ENCODE peak calls at places on chromosomes 3 and 15, in four cellular contexts. One of them, this sample, is unnamed.

GRCh38 chr15:40063563-40064011 is 24.6 kb upstream of the SRP14 start:
- DNase-seq in anterior cingulate cortex: peak; percentile 25
- DNase-seq in activated CD8-positive, alpha-beta T cell treated with anti-CD3 and anti-CD28 coated beads for 36 hours: no peak
- DNase-seq in MM.1S: no peak
- DNase-seq in this sample: no peak

GRCh38 chr3:10555263-10555662 is 49.9 kb upstream of the ATP2B2 start:
- DNase-seq in activated CD8-positive, alpha-beta T cell treated with anti-CD3 and anti-CD28 coated beads for 36 hours: no peak
- DNase-seq in anterior cingulate cortex: no peak
- DNase-seq in MM.1S: no peak
- DNase-seq in this sample: no peak

GRCh38 chr15:33968224-33968623 is at the start of gene CHRM5:
- DNase-seq in anterior cingulate cortex: no peak
- DNase-seq in MM.1S: no peak
- DNase-seq in activated CD8-positive, alpha-beta T cell treated with anti-CD3 and anti-CD28 coated beads for 36 hours: no peak
- DNase-seq in this sample: no peak

GRCh38 chr3:117868766-117869165 is 1159.2 kb downstream of the TUSC7 start:
- DNase-seq in activated CD8-positive, alpha-beta T cell treated with anti-CD3 and anti-CD28 coated beads for 36 hours: no peak
- DNase-seq in MM.1S: no peak
- DNase-seq in anterior cingulate cortex: no peak
- DNase-seq in this sample: no peak

GRCh38 chr3:44365952-44366351 is 27.4 kb downstream of the TCAIM start:
- DNase-seq in MM.1S: no peak
- DNase-seq in activated CD8-positive, alpha-beta T cell treated with anti-CD3 and anti-CD28 coated beads for 36 hours: no peak
- DNase-seq in anterior cingulate cortex: no peak
- DNase-seq in this sample: no peak

GRCh38 chr3:115876860-115877646 is 253.7 kb downstream of the GAP43 start:
- DNase-seq in anterior cingulate cortex: no peak
- DNase-seq in MM.1S: no peak
- DNase-seq in activated CD8-positive, alpha-beta T cell treated with anti-CD3 and anti-CD28 coated beads for 36 hours: no peak
- DNase-seq in this sample: no peak

GRCh38 chr3:60636846-60637245 is 614.4 kb downstream of the FHIT start:
- DNase-seq in anterior cingulate cortex: no peak
- DNase-seq in MM.1S: no peak
- DNase-seq in activated CD8-positive, alpha-beta T cell treated with anti-CD3 and anti-CD28 coated beads for 36 hours: no peak
- DNase-seq in this sample: no peak

GRCh38 chr3:109572298-109572697 is 235.0 kb upstream of the DPPA4 start:
- DNase-seq in MM.1S: no peak
- DNase-seq in activated CD8-positive, alpha-beta T cell treated with anti-CD3 and anti-CD28 coated beads for 36 hours: no peak
- DNase-seq in anterior cingulate cortex: no peak
- DNase-seq in this sample: no peak

GRCh38 chr15:85752591-85752990 is 42.1 kb downstream of the KLHL25 start:
- DNase-seq in activated CD8-positive, alpha-beta T cell treated with anti-CD3 and anti-CD28 coated beads for 36 hours: no peak
- DNase-seq in MM.1S: no peak
- DNase-seq in anterior cingulate cortex: no peak
- DNase-seq in this sample: no peak

GRCh38 chr3:49799761-49800160 is at the start of gene CDHR4:
- DNase-seq in MM.1S: no peak
- DNase-seq in activated CD8-positive, alpha-beta T cell treated with anti-CD3 and anti-CD28 coated beads for 36 hours: no peak
- DNase-seq in anterior cingulate cortex: no peak
- DNase-seq in this sample: no peak

GRCh38 chr3:151584603-151585002 is 123.7 kb upstream of the IGSF10 start:
- DNase-seq in anterior cingulate cortex: no peak
- DNase-seq in MM.1S: no peak
- DNase-seq in activated CD8-positive, alpha-beta T cell treated with anti-CD3 and anti-CD28 coated beads for 36 hours: no peak
- DNase-seq in this sample: no peak

GRCh38 chr3:13199006-13199776 is 126.0 kb upstream of the IQSEC1 start:
- DNase-seq in MM.1S: no peak
- DNase-seq in activated CD8-positive, alpha-beta T cell treated with anti-CD3 and anti-CD28 coated beads for 36 hours: no peak
- DNase-seq in anterior cingulate cortex: no peak
- DNase-seq in this sample: no peak

GRCh38 chr3:48723725-48724124 is 6.7 kb upstream of the IP6K2 start:
- DNase-seq in anterior cingulate cortex: no peak
- DNase-seq in activated CD8-positive, alpha-beta T cell treated with anti-CD3 and anti-CD28 coated beads for 36 hours: no peak
- DNase-seq in MM.1S: no peak
- DNase-seq in this sample: no peak

GRCh38 chr3:14490831-14491230 is 49.3 kb downstream of the GRIP2 start:
- DNase-seq in MM.1S: no peak
- DNase-seq in anterior cingulate cortex: no peak
- DNase-seq in activated CD8-positive, alpha-beta T cell treated with anti-CD3 and anti-CD28 coated beads for 36 hours: no peak
- DNase-seq in this sample: no peak

GRCh38 chr3:53242155-53242554 is 13.7 kb downstream of the TKT start:
- DNase-seq in anterior cingulate cortex: no peak
- DNase-seq in activated CD8-positive, alpha-beta T cell treated with anti-CD3 and anti-CD28 coated beads for 36 hours: no peak
- DNase-seq in MM.1S: no peak
- DNase-seq in this sample: no peak

GRCh38 chr15:74836846-74837245 is 6.1 kb downstream of the ULK3 start:
- DNase-seq in anterior cingulate cortex: no peak
- DNase-seq in MM.1S: no peak
- DNase-seq in activated CD8-positive, alpha-beta T cell treated with anti-CD3 and anti-CD28 coated beads for 36 hours: no peak
- DNase-seq in this sample: no peak

GRCh38 chr3:140188285-140188684 is 253.3 kb downstream of the CLSTN2 start:
- DNase-seq in anterior cingulate cortex: no peak
- DNase-seq in activated CD8-positive, alpha-beta T cell treated with anti-CD3 and anti-CD28 coated beads for 36 hours: no peak
- DNase-seq in MM.1S: no peak
- DNase-seq in this sample: peak; percentile 88

GRCh38 chr3:170494766-170495165 is 76.1 kb downstream of the CLDN11 start:
- DNase-seq in activated CD8-positive, alpha-beta T cell treated with anti-CD3 and anti-CD28 coated beads for 36 hours: no peak
- DNase-seq in MM.1S: no peak
- DNase-seq in anterior cingulate cortex: no peak
- DNase-seq in this sample: no peak

GRCh38 chr15:66092053-66092976 is 161.2 kb downstream of the MEGF11 start:
- DNase-seq in anterior cingulate cortex: no peak
- DNase-seq in activated CD8-positive, alpha-beta T cell treated with anti-CD3 and anti-CD28 coated beads for 36 hours: no peak
- DNase-seq in MM.1S: no peak
- DNase-seq in this sample: no peak